ENCODE peak calls at places on chromosome 15, in six cellular contexts. S is EH; G is progenitor cell of endocrine pancreas; A is HTR-8/SVneo; C is stimulated activated CD8-positive, alpha-beta memory T cell treated with anti-CD3 and anti-CD28 coated beads, Interleukin-7, amount 100 ng/mL, for 24 hours; X is ACHN. K is an unnamed sample.

GRCh38 chr15:43514241-43515057 is 3.0 kb upstream of the MAP1A start:
- DNase-seq in C (no peak), A (no peak), G (no peak), S (peak; percentile 61), X (peak; percentile 12), K (peak; percentile 28)

GRCh38 chr15:73991260-73991659 is 835 bp downstream of the STOML1 start:
- DNase-seq in S (peak; percentile 56), G (no peak), X (peak; percentile 55), C (no peak), A (no peak), K (no peak)

GRCh38 chr15:47736123-47736786 is 18.9 kb downstream of the SEMA6D start:
- DNase-seq in S (no peak), G (no peak), X (no peak), A (no peak), C (no peak), K (no peak)

GRCh38 chr15:48785712-48786111 is 25.2 kb downstream of the CEP152 start:
- DNase-seq in C (no peak), X (no peak), A (no peak), S (no peak), G (no peak), K (no peak)

GRCh38 chr15:89964555-89964954 is 36.6 kb upstream of the ZNF710 start:
- DNase-seq in G (no peak), S (no peak), A (no peak), X (no peak), C (no peak), K (no peak)

GRCh38 chr15:32715276-32715675 is 2.5 kb upstream of the GREM1 start:
- DNase-seq in C (no peak), G (no peak), A (no peak), X (peak; percentile 9), S (peak; percentile 66), K (peak; percentile 86)

GRCh38 chr15:90059208-90059985 is 42.9 kb downstream of the IDH2 start:
- DNase-seq in X (no peak), S (no peak), A (no peak), C (peak; percentile 49), G (no peak), K (no peak)

GRCh38 chr15:70826634-70827033 is 27.3 kb downstream of the LARP6 start:
- DNase-seq in G (no peak), C (no peak), A (peak; percentile 55), S (peak; percentile 91), X (peak; percentile 8), K (peak; percentile 61)

GRCh38 chr15:77831989-77832388 is 199.3 kb upstream of the LINGO1 start:
- DNase-seq in A (no peak), X (no peak), C (no peak), S (no peak), G (no peak), K (peak; percentile 30)

GRCh38 chr15:40963201-40963600 is 9.9 kb downstream of the CHAC1 start:
- DNase-seq in G (no peak), X (no peak), A (no peak), C (no peak), S (no peak), K (no peak)

GRCh38 chr15:78087944-78088772 is 4.2 kb upstream of the SH2D7 start:
- DNase-seq in G (no peak), S (no peak), A (no peak), X (no peak), C (no peak), K (no peak)

GRCh38 chr15:40108061-40108854 is 421 bp downstream of the BMF start:
- DNase-seq in A (no peak), C (no peak), G (no peak), S (peak; percentile 60), X (no peak), K (no peak)

GRCh38 chr15:33526532-33526931 is 215.8 kb downstream of the RYR3 start:
- DNase-seq in C (no peak), G (no peak), A (no peak), X (no peak), S (no peak), K (no peak)

GRCh38 chr15:90560229-90560771 is 30.6 kb downstream of the CRTC3 start:
- DNase-seq in S (peak; percentile 99), G (no peak), A (peak; percentile 28), X (no peak), C (no peak), K (peak; percentile 97)

GRCh38 chr15:66923438-66923881 is 141.9 kb upstream of the SMAD3 start:
- DNase-seq in S (no peak), C (no peak), A (no peak), G (no peak), X (peak; percentile 32), K (no peak)

GRCh38 chr15:22950211-22950990 is 29.8 kb downstream of the CYFIP1 start:
- DNase-seq in G (no peak), X (no peak), C (no peak), A (no peak), S (no peak), K (no peak)